ENCODE peak calls at places on chromosome 21, in eight cellular contexts. D, J, X, K, Q, T, S and M are unnamed samples.

GRCh38 chr21:23026878-23027277 is 2028.7 kb downstream of the NCAM2 start:
- DNase-seq in D (no peak), J (no peak), X (no peak), K (no peak), Q (no peak), T (no peak), S (no peak), M (no peak)

GRCh38 chr21:36743446-36743845 is 44.5 kb downstream of the SIM2 start:
- DNase-seq in D (no peak), J (no peak), X (no peak), K (no peak), Q (no peak), T (no peak), S (no peak), M (no peak)

GRCh38 chr21:35011681-35012080 is 37.4 kb downstream of the RUNX1 start:
- DNase-seq in D (no peak), J (no peak), X (no peak), K (no peak), Q (no peak), T (no peak), S (no peak), M (no peak)

GRCh38 chr21:38985423-38986378 is 180.0 kb downstream of the ETS2 start:
- DNase-seq in D (peak), J (peak), X (peak), K (peak), Q (no peak), T (peak), S (no peak), M (no peak)

GRCh38 chr21:35139382-35139715 is 90.2 kb upstream of the RUNX1 start:
- DNase-seq in D (peak), J (no peak), X (no peak), K (no peak), Q (no peak), T (no peak), S (no peak), M (no peak)

GRCh38 chr21:23853796-23854379 is 1753.4 kb downstream of the MRPL39 start:
- DNase-seq in D (peak), J (no peak), X (peak), K (peak), Q (no peak), T (no peak), S (no peak), M (peak)

GRCh38 chr21:17476006-17476405 is 36.8 kb upstream of the CXADR start:
- DNase-seq in D (no peak), J (no peak), X (no peak), K (no peak), Q (no peak), T (no peak), S (no peak), M (no peak)

GRCh38 chr21:34857122-34857713 is 188.4 kb downstream of the CLIC6 start:
- DNase-seq in D (no peak), J (no peak), X (no peak), K (no peak), Q (no peak), T (no peak), S (no peak), M (peak)

GRCh38 chr21:16865612-16866011 is 647.2 kb upstream of the CXADR start:
- DNase-seq in D (no peak), J (no peak), X (peak), K (no peak), Q (no peak), T (no peak), S (no peak), M (no peak)

GRCh38 chr21:25214676-25215075 is 392.6 kb downstream of the MRPL39 start:
- DNase-seq in D (no peak), J (no peak), X (no peak), K (no peak), Q (no peak), T (no peak), S (no peak), M (no peak)

GRCh38 chr21:19507682-19508260 is 1104.2 kb upstream of the TMPRSS15 start:
- DNase-seq in D (no peak), J (no peak), X (peak), K (no peak), Q (no peak), T (no peak), S (no peak), M (no peak)

GRCh38 chr21:46401186-46401910 is 57.3 kb upstream of the DIP2A start:
- DNase-seq in D (no peak), J (no peak), X (no peak), K (no peak), Q (no peak), T (no peak), S (no peak), M (no peak)

GRCh38 chr21:39754811-39755210 is 9.8 kb downstream of the IGSF5 start:
- DNase-seq in D (no peak), J (no peak), X (no peak), K (no peak), Q (no peak), T (no peak), S (no peak), M (no peak)

GRCh38 chr21:35394634-35395369 is 345.7 kb upstream of the RUNX1 start:
- DNase-seq in D (no peak), J (no peak), X (no peak), K (no peak), Q (no peak), T (no peak), S (no peak), M (no peak)

GRCh38 chr21:34736116-34736870 is 67.5 kb downstream of the CLIC6 start:
- DNase-seq in D (no peak), J (peak), X (peak), K (peak), Q (no peak), T (peak), S (no peak), M (peak)

GRCh38 chr21:17769049-17769845 is 49.9 kb downstream of the C21orf91 start:
- DNase-seq in D (no peak), J (peak), X (peak), K (no peak), Q (no peak), T (no peak), S (no peak), M (peak)

GRCh38 chr21:35095859-35096291 is 46.8 kb upstream of the RUNX1 start:
- DNase-seq in D (no peak), J (peak), X (no peak), K (no peak), Q (no peak), T (no peak), S (no peak), M (no peak)

GRCh38 chr21:33666153-33666552 is 23.9 kb downstream of the ITSN1 start:
- DNase-seq in D (no peak), J (no peak), X (peak), K (no peak), Q (no peak), T (no peak), S (no peak), M (no peak)

GRCh38 chr21:37249112-37249904 is 17.8 kb downstream of the VPS26C start:
- DNase-seq in D (no peak), J (no peak), X (no peak), K (no peak), Q (no peak), T (no peak), S (no peak), M (no peak)

GRCh38 chr21:33278736-33279135 is 12.6 kb downstream of the IL10RB start:
- DNase-seq in D (no peak), J (no peak), X (peak), K (no peak), Q (no peak), T (no peak), S (no peak), M (no peak)

GRCh38 chr21:43292866-43293142 is 124.0 kb downstream of the CRYAA start:
- DNase-seq in D (no peak), J (no peak), X (no peak), K (no peak), Q (no peak), T (no peak), S (no peak), M (no peak)

GRCh38 chr21:46561448-46562095 is 43.3 kb downstream of the S100B start:
- DNase-seq in D (no peak), J (no peak), X (no peak), K (no peak), Q (no peak), T (no peak), S (no peak), M (no peak)

GRCh38 chr21:40143822-40144525 is 276.7 kb downstream of the PCP4 start:
- DNase-seq in D (peak), J (no peak), X (peak), K (peak), Q (no peak), T (peak), S (peak), M (no peak)

GRCh38 chr21:46322351-46323226 is 1.1 kb downstream of the C21orf58 start:
- DNase-seq in D (peak), J (no peak), X (peak), K (peak), Q (no peak), T (peak), S (no peak), M (no peak)

GRCh38 chr21:20882462-20883415 is 115.5 kb upstream of the NCAM2 start:
- DNase-seq in D (no peak), J (no peak), X (peak), K (peak), Q (no peak), T (no peak), S (no peak), M (no peak)
- TF ChIP-seq CTCF in D (no peak), J (peak), X (peak), K (peak), Q (peak), T (peak), S (no peak), M (peak)

GRCh38 chr21:31530364-31530763 is 129.1 kb upstream of the SOD1 start:
- DNase-seq in D (no peak), J (no peak), X (no peak), K (no peak), Q (no peak), T (no peak), S (no peak), M (no peak)
- TF ChIP-seq CTCF in D (no peak), J (no peak), X (no peak), K (peak), Q (no peak), T (no peak), S (no peak), M (no peak)

DNA sequence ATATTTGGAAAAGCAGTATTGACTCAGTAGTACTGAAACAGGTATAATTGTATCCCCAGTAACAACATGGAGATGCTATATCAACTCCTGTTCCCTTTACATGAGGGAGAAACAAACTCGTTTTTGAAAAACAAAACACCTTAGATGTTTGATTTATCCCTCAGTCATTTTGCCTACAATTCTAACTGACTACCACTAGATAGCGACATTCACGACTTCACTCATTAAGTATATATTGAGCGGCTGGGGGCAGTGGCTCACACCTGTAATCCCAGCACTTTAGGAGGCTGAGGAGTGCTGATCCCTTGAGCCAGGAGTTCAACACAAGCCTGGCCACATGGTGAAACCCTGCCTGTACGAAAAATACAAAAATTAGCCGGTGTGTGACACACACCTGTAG is 83.3 kb downstream of the CYYR1 start:
- DNase-seq in D (no peak), J (no peak), X (no peak), K (no peak), Q (no peak), T (no peak), S (no peak), M (no peak)
- TF ChIP-seq CTCF in D (no peak), J (no peak), X (no peak), K (peak), Q (peak), T (no peak), S (no peak), M (peak)

DNA sequence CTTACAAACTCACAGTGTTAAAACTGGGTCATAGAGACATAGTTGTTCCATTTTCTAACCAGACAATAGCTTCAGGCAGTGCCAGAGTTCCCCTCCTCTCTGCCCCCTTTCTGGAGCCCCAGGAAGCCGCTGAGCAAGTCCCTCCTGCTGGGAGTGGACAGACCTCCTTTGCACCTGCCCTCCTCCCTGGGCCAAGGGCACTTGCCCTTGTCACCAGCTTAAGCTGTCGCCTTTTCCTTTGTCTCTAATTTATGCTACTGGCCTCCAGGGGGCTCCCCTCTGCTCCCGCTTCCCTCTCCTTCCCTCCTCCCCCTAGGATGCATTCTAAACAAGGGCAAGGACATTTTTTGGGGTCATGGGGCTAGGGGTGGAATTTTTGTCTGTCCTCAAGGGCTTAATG is 182.4 kb downstream of the MIS18A start:
- DNase-seq in D (peak), J (no peak), X (peak), K (no peak), Q (no peak), T (no peak), S (no peak), M (no peak)
- TF ChIP-seq CTCF in D (peak), J (peak), X (peak), K (peak), Q (peak), T (no peak), S (no peak), M (peak)

GRCh38 chr21:44927587-44928461 is 7.1 kb upstream of the ITGB2 start:
- DNase-seq in D (peak), J (no peak), X (peak), K (peak), Q (no peak), T (peak), S (peak), M (no peak)
- TF ChIP-seq CTCF in D (no peak), J (peak), X (peak), K (peak), Q (no peak), T (peak), S (no peak), M (no peak)

DNA sequence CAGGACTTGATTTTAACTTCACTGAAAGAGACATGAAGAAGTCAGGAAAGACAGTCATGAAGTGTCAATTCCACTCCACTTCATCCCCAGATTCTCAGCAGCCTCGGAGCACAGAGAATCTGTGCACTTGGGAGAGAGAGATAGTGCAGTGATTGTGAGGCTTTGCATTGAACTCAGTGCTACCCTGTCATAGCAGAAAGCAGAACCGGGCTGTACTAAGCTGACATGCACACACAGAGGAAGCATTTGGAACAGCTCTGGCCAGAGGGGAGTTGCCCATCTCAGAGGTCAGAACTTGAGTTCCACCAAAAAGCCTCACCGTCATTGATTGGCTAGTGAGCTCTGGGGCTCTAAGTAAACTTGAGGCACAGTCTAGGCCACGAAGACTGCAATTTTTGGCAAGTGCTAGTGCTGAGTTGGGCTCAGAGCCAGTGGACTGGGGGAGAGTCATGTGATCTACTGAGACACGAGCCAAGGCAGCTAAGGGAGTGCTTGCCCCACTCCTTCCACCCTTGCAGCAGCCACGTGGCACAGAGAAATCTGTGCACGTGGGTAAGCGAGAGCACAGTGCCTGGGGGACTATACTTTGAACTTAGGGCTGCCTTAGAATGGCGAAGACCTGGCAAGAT is 810.2 kb upstream of the ADAMTS5 start:
- DNase-seq in D (no peak), J (no peak), X (peak), K (no peak), Q (no peak), T (no peak), S (no peak), M (no peak)
- TF ChIP-seq CTCF in D (no peak), J (no peak), X (no peak), K (no peak), Q (no peak), T (no peak), S (no peak), M (no peak)

DNA sequence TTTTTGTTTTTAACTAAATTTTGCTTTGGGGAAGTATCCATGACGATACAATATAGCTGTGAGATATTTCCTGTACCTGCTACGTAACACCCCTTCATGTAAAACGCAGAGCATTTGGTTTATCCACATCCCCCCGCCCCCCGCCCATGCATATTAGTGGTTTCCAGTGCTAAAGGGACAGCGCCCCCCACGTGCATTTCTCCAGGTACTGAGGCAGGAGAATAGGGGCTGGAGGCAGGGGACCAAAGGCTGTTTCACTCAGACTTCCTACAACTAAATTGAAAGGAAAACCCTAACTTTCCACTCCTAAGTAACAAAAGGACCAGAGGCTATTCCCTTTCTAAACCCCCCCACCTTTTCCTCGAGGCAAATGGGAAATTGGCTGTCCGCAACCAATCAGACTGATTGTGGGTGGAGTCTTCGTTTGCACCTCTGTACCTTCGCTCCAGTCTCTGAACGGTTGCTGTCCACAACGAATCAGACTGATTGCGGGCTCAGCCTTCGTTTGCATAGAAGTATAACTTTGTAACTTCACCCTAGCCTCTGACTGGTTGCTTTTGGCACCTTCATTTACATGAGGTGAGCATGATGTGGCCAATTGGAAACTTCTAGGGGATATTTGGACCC is 12.2 kb upstream of the RIPK4 start:
- DNase-seq in D (no peak), J (no peak), X (no peak), K (no peak), Q (no peak), T (no peak), S (no peak), M (peak)
- TF ChIP-seq CTCF in D (no peak), J (no peak), X (no peak), K (peak), Q (no peak), T (no peak), S (no peak), M (no peak)

GRCh38 chr21:42125571-42126544 is 54.7 kb downstream of the UMODL1 start:
- DNase-seq in D (no peak), J (no peak), X (peak), K (peak), Q (no peak), T (peak), S (no peak), M (peak)
- TF ChIP-seq CTCF in D (no peak), J (peak), X (peak), K (peak), Q (peak), T (peak), S (no peak), M (peak)

DNA sequence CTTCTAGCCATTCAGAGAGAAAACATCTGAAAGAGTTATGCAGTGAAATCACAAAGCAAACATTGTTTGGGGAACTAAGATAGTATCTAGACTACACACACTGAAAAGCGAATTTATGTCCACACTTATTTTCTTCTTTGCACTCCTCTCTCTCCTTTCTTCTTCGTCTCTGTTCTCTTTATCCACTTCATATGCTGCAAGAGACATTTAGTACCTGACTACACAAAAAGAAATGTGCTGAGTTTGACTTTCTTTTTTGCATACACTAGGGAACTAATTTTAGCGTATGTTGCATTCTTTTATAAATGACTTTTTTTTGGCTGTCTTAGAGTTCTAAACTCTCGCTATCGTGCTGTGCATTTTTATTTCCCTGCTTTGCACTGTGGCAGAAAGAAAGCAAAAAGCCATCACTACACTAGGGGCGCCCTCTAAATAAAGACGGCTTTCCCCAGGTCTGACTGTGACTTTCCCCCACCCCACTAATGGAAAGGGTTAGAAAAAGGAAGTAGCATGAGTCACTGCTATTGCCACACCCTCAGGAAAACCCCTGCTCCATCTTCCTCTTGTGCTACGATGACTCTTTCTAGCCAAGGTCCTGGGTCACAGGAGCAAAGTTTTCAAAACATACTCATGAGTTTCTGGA is 65.7 kb downstream of the MAP3K7CL start:
- DNase-seq in D (peak), J (no peak), X (peak), K (peak), Q (no peak), T (peak), S (peak), M (no peak)
- TF ChIP-seq CTCF in D (peak), J (peak), X (peak), K (peak), Q (peak), T (peak), S (peak), M (no peak)

DNA sequence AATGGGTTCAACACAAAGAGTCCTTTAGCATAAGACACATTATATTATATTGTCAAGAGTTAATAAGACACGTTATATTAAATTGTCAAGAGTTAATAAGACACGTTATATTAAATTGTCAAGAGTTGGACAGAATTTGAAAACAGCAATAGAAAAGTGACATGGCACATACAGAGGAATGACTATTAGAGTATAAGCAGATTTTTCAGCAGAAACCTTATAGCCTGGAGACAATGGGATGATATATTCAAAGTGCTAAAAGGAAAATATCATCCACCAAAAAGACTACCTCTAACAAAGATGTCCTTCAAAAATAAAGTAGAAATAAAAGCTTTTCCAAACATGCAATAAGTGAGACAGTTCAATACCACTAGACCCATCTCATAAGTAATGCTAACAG is 36.0 kb upstream of the HSPA13 start:
- DNase-seq in D (no peak), J (no peak), X (no peak), K (no peak), Q (no peak), T (no peak), S (no peak), M (no peak)
- TF ChIP-seq CTCF in D (no peak), J (no peak), X (no peak), K (no peak), Q (no peak), T (no peak), S (no peak), M (no peak)